ENCODE peak calls at places on chromosomes 11 and 22, in five cellular contexts. One of them, this sample, is unnamed.

GRCh38 chr11:126502159-126502558 is 146.7 kb downstream of the ST3GAL4 start:
- DNase-seq in bronchial epithelial cell: peak
- DNase-seq in CD8-positive, alpha-beta T cell: no peak
- DNase-seq in pancreas: no peak
- DNase-seq in K562: no peak
- DNase-seq in this sample: no peak

GRCh38 chr11:122040476-122040875 is 75.5 kb downstream of the BLID start:
- DNase-seq in bronchial epithelial cell: no peak
- DNase-seq in CD8-positive, alpha-beta T cell: no peak
- DNase-seq in pancreas: no peak
- DNase-seq in K562: no peak
- DNase-seq in this sample: no peak

GRCh38 chr22:17575681-17576080 is 12.4 kb downstream of the SLC25A18 start:
- DNase-seq in bronchial epithelial cell: no peak
- DNase-seq in CD8-positive, alpha-beta T cell: no peak
- DNase-seq in pancreas: no peak
- DNase-seq in K562: no peak
- DNase-seq in this sample: no peak

GRCh38 chr11:62592989-62593421 is 1.7 kb upstream of the TUT1 start:
- DNase-seq in bronchial epithelial cell: no peak
- DNase-seq in CD8-positive, alpha-beta T cell: no peak
- DNase-seq in pancreas: peak
- DNase-seq in K562: no peak
- DNase-seq in this sample: no peak

GRCh38 chr22:49420651-49421050 is 407.0 kb downstream of the BRD1 start:
- DNase-seq in bronchial epithelial cell: no peak
- DNase-seq in CD8-positive, alpha-beta T cell: no peak
- DNase-seq in pancreas: no peak
- DNase-seq in K562: no peak
- DNase-seq in this sample: no peak

GRCh38 chr11:111531687-111532364 is 8.7 kb upstream of the LAYN start:
- DNase-seq in bronchial epithelial cell: peak
- DNase-seq in CD8-positive, alpha-beta T cell: peak
- DNase-seq in pancreas: no peak
- DNase-seq in K562: no peak
- DNase-seq in this sample: no peak

GRCh38 chr11:20367313-20367948 is 3.9 kb downstream of the HTATIP2 start:
- DNase-seq in bronchial epithelial cell: peak
- DNase-seq in CD8-positive, alpha-beta T cell: no peak
- DNase-seq in pancreas: no peak
- DNase-seq in K562: peak
- DNase-seq in this sample: peak

GRCh38 chr11:119223856-119224255 is 17.7 kb downstream of the CBL start:
- DNase-seq in bronchial epithelial cell: no peak
- DNase-seq in CD8-positive, alpha-beta T cell: no peak
- DNase-seq in pancreas: no peak
- DNase-seq in K562: no peak
- DNase-seq in this sample: no peak

GRCh38 chr11:119376197-119376847 is 5.2 kb downstream of the USP2 start:
- DNase-seq in bronchial epithelial cell: peak
- DNase-seq in CD8-positive, alpha-beta T cell: no peak
- DNase-seq in pancreas: peak
- DNase-seq in K562: no peak
- DNase-seq in this sample: peak

GRCh38 chr22:21917206-21917958 is 35.3 kb downstream of the PPM1F start:
- DNase-seq in bronchial epithelial cell: no peak
- DNase-seq in CD8-positive, alpha-beta T cell: no peak
- DNase-seq in pancreas: peak
- DNase-seq in K562: peak
- DNase-seq in this sample: peak

GRCh38 chr11:126628790-126629621 is 273.5 kb downstream of the ST3GAL4 start:
- DNase-seq in bronchial epithelial cell: no peak
- DNase-seq in CD8-positive, alpha-beta T cell: no peak
- DNase-seq in pancreas: no peak
- DNase-seq in K562: no peak
- DNase-seq in this sample: no peak

GRCh38 chr22:20177217-20177911 is 26.5 kb upstream of the CCDC188 start:
- DNase-seq in bronchial epithelial cell: no peak
- DNase-seq in CD8-positive, alpha-beta T cell: no peak
- DNase-seq in pancreas: no peak
- DNase-seq in K562: no peak
- DNase-seq in this sample: no peak

GRCh38 chr11:111429066-111429506 is 50.0 kb upstream of the POU2AF1 start:
- DNase-seq in bronchial epithelial cell: peak
- DNase-seq in CD8-positive, alpha-beta T cell: no peak
- DNase-seq in pancreas: no peak
- DNase-seq in K562: peak
- DNase-seq in this sample: peak

GRCh38 chr11:2376751-2377451 is at the start of gene CD81:
- DNase-seq in bronchial epithelial cell: no peak
- DNase-seq in CD8-positive, alpha-beta T cell: peak
- DNase-seq in pancreas: no peak
- DNase-seq in K562: peak
- DNase-seq in this sample: peak

GRCh38 chr11:132523929-132524328 is 1008.4 kb downstream of the OPCML start:
- DNase-seq in bronchial epithelial cell: no peak
- DNase-seq in CD8-positive, alpha-beta T cell: no peak
- DNase-seq in pancreas: no peak
- DNase-seq in K562: no peak
- DNase-seq in this sample: no peak

GRCh38 chr11:14270690-14271542 is 88.1 kb downstream of the RRAS2 start:
- DNase-seq in bronchial epithelial cell: no peak
- DNase-seq in CD8-positive, alpha-beta T cell: no peak
- DNase-seq in pancreas: no peak
- DNase-seq in K562: peak
- DNase-seq in this sample: no peak

GRCh38 chr11:665707-666281 is 28.7 kb downstream of the DRD4 start:
- DNase-seq in bronchial epithelial cell: no peak
- DNase-seq in CD8-positive, alpha-beta T cell: no peak
- DNase-seq in pancreas: no peak
- DNase-seq in K562: peak
- DNase-seq in this sample: no peak

GRCh38 chr11:47552086-47552580 is 799 bp downstream of the CELF1 start:
- DNase-seq in bronchial epithelial cell: peak
- DNase-seq in CD8-positive, alpha-beta T cell: no peak
- DNase-seq in pancreas: peak
- DNase-seq in K562: peak
- DNase-seq in this sample: no peak

GRCh38 chr22:50189184-50189848 is 3.6 kb downstream of the TRABD start:
- DNase-seq in bronchial epithelial cell: no peak
- DNase-seq in CD8-positive, alpha-beta T cell: no peak
- DNase-seq in pancreas: peak
- DNase-seq in K562: peak
- DNase-seq in this sample: peak

GRCh38 chr11:112023104-112023503 is 2.1 kb upstream of the DLAT start:
- DNase-seq in bronchial epithelial cell: no peak
- DNase-seq in CD8-positive, alpha-beta T cell: no peak
- DNase-seq in pancreas: no peak
- DNase-seq in K562: peak
- DNase-seq in this sample: no peak

GRCh38 chr22:32475428-32476010 is 908 bp downstream of the FBXO7 start:
- DNase-seq in bronchial epithelial cell: peak
- DNase-seq in CD8-positive, alpha-beta T cell: peak
- DNase-seq in pancreas: peak
- DNase-seq in K562: peak
- DNase-seq in this sample: peak

GRCh38 chr11:119791047-119791446 is 62.0 kb upstream of the NECTIN1 start:
- DNase-seq in bronchial epithelial cell: no peak
- DNase-seq in CD8-positive, alpha-beta T cell: no peak
- DNase-seq in pancreas: no peak
- DNase-seq in K562: no peak
- DNase-seq in this sample: no peak

GRCh38 chr11:95375451-95375850 is 144.4 kb upstream of the SESN3 start:
- DNase-seq in bronchial epithelial cell: no peak
- DNase-seq in CD8-positive, alpha-beta T cell: no peak
- DNase-seq in pancreas: no peak
- DNase-seq in K562: no peak
- DNase-seq in this sample: no peak

GRCh38 chr11:130427581-130428211 is 713 bp downstream of the ADAMTS8 start:
- DNase-seq in bronchial epithelial cell: no peak
- DNase-seq in CD8-positive, alpha-beta T cell: no peak
- DNase-seq in pancreas: no peak
- DNase-seq in K562: no peak
- DNase-seq in this sample: no peak

GRCh38 chr11:7490054-7490453 is 4.7 kb downstream of the OLFML1 start:
- DNase-seq in bronchial epithelial cell: peak
- DNase-seq in CD8-positive, alpha-beta T cell: no peak
- DNase-seq in pancreas: no peak
- DNase-seq in K562: no peak
- DNase-seq in this sample: no peak

GRCh38 chr11:17406818-17407149 is 18.3 kb upstream of the KCNJ11 start:
- DNase-seq in bronchial epithelial cell: no peak
- DNase-seq in CD8-positive, alpha-beta T cell: no peak
- DNase-seq in pancreas: no peak
- DNase-seq in K562: no peak
- DNase-seq in this sample: no peak

GRCh38 chr11:123357990-123358827 is 71.9 kb upstream of the GRAMD1B start:
- DNase-seq in bronchial epithelial cell: peak
- DNase-seq in CD8-positive, alpha-beta T cell: no peak
- DNase-seq in pancreas: no peak
- DNase-seq in K562: no peak
- DNase-seq in this sample: no peak

GRCh38 chr22:37242395-37242918 is 1.6 kb downstream of the RAC2 start:
- DNase-seq in bronchial epithelial cell: peak
- DNase-seq in CD8-positive, alpha-beta T cell: peak
- DNase-seq in pancreas: peak
- DNase-seq in K562: peak
- DNase-seq in this sample: peak

GRCh38 chr11:120784566-120785251 is 239.2 kb upstream of the TBCEL start:
- DNase-seq in bronchial epithelial cell: no peak
- DNase-seq in CD8-positive, alpha-beta T cell: peak
- DNase-seq in pancreas: no peak
- DNase-seq in K562: no peak
- DNase-seq in this sample: no peak